ENCODE peak calls at places on chromosomes 13 and 19, in six cellular contexts. One of them, this sample, is unnamed. For H3K4me1, the result is how much of the 10 kb centered on the place peaks cover.

GRCh38 chr19:28488006-28488405 is 724.9 kb downstream of the UQCRFS1 start:
- DNase-seq in tibial artery: no peak
- DNase-seq in suprapubic skin: no peak
- DNase-seq in adrenal gland: no peak
- DNase-seq in IMR-90: no peak
- DNase-seq in ascending aorta: no peak
- DNase-seq in this sample: no peak

GRCh38 chr13:84400711-84401110 is 518.4 kb upstream of the SLITRK1 start:
- DNase-seq in IMR-90: peak
- DNase-seq in suprapubic skin: no peak
- DNase-seq in ascending aorta: no peak
- DNase-seq in tibial artery: no peak
- DNase-seq in adrenal gland: no peak
- DNase-seq in this sample: no peak

GRCh38 chr13:29918845-29919244 is 68.4 kb upstream of the UBL3 start:
- DNase-seq in suprapubic skin: no peak
- DNase-seq in tibial artery: no peak
- DNase-seq in IMR-90: peak
- DNase-seq in ascending aorta: no peak
- DNase-seq in adrenal gland: no peak
- DNase-seq in this sample: no peak

GRCh38 chr13:27952931-27953670 is 16.0 kb downstream of the CDX2 start:
- DNase-seq in suprapubic skin: no peak
- DNase-seq in tibial artery: no peak
- DNase-seq in adrenal gland: no peak
- DNase-seq in ascending aorta: no peak
- DNase-seq in IMR-90: no peak
- DNase-seq in this sample: no peak

GRCh38 chr19:17985037-17985818 is 18.3 kb downstream of the KCNN1 start:
- DNase-seq in adrenal gland: no peak
- DNase-seq in suprapubic skin: no peak
- DNase-seq in IMR-90: no peak
- DNase-seq in tibial artery: no peak
- DNase-seq in ascending aorta: no peak
- DNase-seq in this sample: no peak

GRCh38 chr13:33017410-33017929 is 1.2 kb downstream of the KL start:
- DNase-seq in suprapubic skin: no peak
- DNase-seq in IMR-90: peak
- DNase-seq in adrenal gland: no peak
- DNase-seq in ascending aorta: no peak
- DNase-seq in tibial artery: peak
- DNase-seq in this sample: peak

GRCh38 chr13:24251525-24251924 is 57.9 kb upstream of the C1QTNF9 start:
- DNase-seq in tibial artery: no peak
- DNase-seq in adrenal gland: no peak
- DNase-seq in IMR-90: no peak
- DNase-seq in ascending aorta: no peak
- DNase-seq in suprapubic skin: no peak
- DNase-seq in this sample: no peak

GRCh38 chr13:66660013-66660804 is 569.9 kb downstream of the PCDH9 start:
- DNase-seq in suprapubic skin: no peak
- DNase-seq in tibial artery: no peak
- DNase-seq in IMR-90: peak
- DNase-seq in ascending aorta: no peak
- DNase-seq in adrenal gland: no peak
- DNase-seq in this sample: no peak

GRCh38 chr13:76245216-76245615 is 609.1 kb downstream of the LMO7 start:
- DNase-seq in adrenal gland: no peak
- DNase-seq in tibial artery: no peak
- DNase-seq in suprapubic skin: no peak
- DNase-seq in IMR-90: no peak
- DNase-seq in ascending aorta: no peak
- DNase-seq in this sample: no peak

GRCh38 chr13:43473437-43473836 is 313.3 kb downstream of the ENOX1 start:
- DNase-seq in ascending aorta: no peak
- DNase-seq in suprapubic skin: no peak
- DNase-seq in tibial artery: no peak
- DNase-seq in IMR-90: no peak
- DNase-seq in adrenal gland: no peak
- DNase-seq in this sample: no peak

GRCh38 chr19:44190020-44190419 is 22.3 kb upstream of the ZNF227 start:
- DNase-seq in suprapubic skin: no peak
- DNase-seq in IMR-90: no peak
- DNase-seq in tibial artery: no peak
- DNase-seq in ascending aorta: no peak
- DNase-seq in adrenal gland: no peak
- DNase-seq in this sample: no peak

GRCh38 chr19:35673121-35673804 is 6.9 kb downstream of the UPK1A start:
- DNase-seq in ascending aorta: no peak
- DNase-seq in tibial artery: no peak
- DNase-seq in suprapubic skin: no peak
- DNase-seq in adrenal gland: peak
- DNase-seq in IMR-90: peak
- DNase-seq in this sample: peak

GRCh38 chr19:35562336-35562735 is 1.1 kb downstream of the ATP4A start:
- DNase-seq in suprapubic skin: peak
- DNase-seq in IMR-90: no peak
- DNase-seq in tibial artery: no peak
- DNase-seq in adrenal gland: no peak
- DNase-seq in ascending aorta: no peak
- DNase-seq in this sample: no peak

GRCh38 chr19:46898731-46899130 is 37.9 kb downstream of the ARHGAP35 start:
- DNase-seq in adrenal gland: no peak
- DNase-seq in tibial artery: no peak
- DNase-seq in suprapubic skin: no peak
- DNase-seq in ascending aorta: no peak
- DNase-seq in IMR-90: peak
- DNase-seq in this sample: no peak

GRCh38 chr19:35332817-35333216 is 3.8 kb downstream of the CD22 start:
- DNase-seq in IMR-90: no peak
- DNase-seq in suprapubic skin: no peak
- DNase-seq in tibial artery: no peak
- DNase-seq in ascending aorta: no peak
- DNase-seq in adrenal gland: no peak
- DNase-seq in this sample: no peak

GRCh38 chr13:77345150-77345780 is 18.4 kb upstream of the MYCBP2 start:
- DNase-seq in ascending aorta: no peak
- DNase-seq in IMR-90: no peak
- DNase-seq in suprapubic skin: no peak
- DNase-seq in adrenal gland: no peak
- DNase-seq in tibial artery: no peak
- DNase-seq in this sample: no peak

GRCh38 chr13:96091932-96092253 is 2.0 kb downstream of the HS6ST3 start:
- DNase-seq in ascending aorta: no peak
- DNase-seq in adrenal gland: no peak
- DNase-seq in tibial artery: no peak
- DNase-seq in suprapubic skin: no peak
- DNase-seq in IMR-90: no peak
- DNase-seq in this sample: no peak

GRCh38 chr13:35765387-35765786 is 288.9 kb upstream of the MAB21L1 start:
- DNase-seq in IMR-90: no peak
- DNase-seq in ascending aorta: no peak
- DNase-seq in tibial artery: no peak
- DNase-seq in suprapubic skin: no peak
- DNase-seq in adrenal gland: no peak
- DNase-seq in this sample: no peak

GRCh38 chr13:56659041-56659471 is 481.7 kb upstream of the PRR20A start:
- DNase-seq in adrenal gland: no peak
- DNase-seq in suprapubic skin: peak
- DNase-seq in ascending aorta: no peak
- DNase-seq in tibial artery: no peak
- DNase-seq in IMR-90: no peak
- DNase-seq in this sample: no peak

GRCh38 chr19:35703343-35703742 is 1.0 kb upstream of the ZBTB32 start:
- DNase-seq in IMR-90: no peak
- DNase-seq in ascending aorta: no peak
- DNase-seq in tibial artery: no peak
- DNase-seq in adrenal gland: no peak
- DNase-seq in suprapubic skin: no peak
- DNase-seq in this sample: no peak

GRCh38 chr19:53432088-53432661 is 391 bp downstream of the ZNF761 start:
- DNase-seq in tibial artery: no peak
- DNase-seq in IMR-90: peak
- DNase-seq in adrenal gland: peak
- DNase-seq in ascending aorta: no peak
- DNase-seq in suprapubic skin: peak
- DNase-seq in this sample: peak

DNA sequence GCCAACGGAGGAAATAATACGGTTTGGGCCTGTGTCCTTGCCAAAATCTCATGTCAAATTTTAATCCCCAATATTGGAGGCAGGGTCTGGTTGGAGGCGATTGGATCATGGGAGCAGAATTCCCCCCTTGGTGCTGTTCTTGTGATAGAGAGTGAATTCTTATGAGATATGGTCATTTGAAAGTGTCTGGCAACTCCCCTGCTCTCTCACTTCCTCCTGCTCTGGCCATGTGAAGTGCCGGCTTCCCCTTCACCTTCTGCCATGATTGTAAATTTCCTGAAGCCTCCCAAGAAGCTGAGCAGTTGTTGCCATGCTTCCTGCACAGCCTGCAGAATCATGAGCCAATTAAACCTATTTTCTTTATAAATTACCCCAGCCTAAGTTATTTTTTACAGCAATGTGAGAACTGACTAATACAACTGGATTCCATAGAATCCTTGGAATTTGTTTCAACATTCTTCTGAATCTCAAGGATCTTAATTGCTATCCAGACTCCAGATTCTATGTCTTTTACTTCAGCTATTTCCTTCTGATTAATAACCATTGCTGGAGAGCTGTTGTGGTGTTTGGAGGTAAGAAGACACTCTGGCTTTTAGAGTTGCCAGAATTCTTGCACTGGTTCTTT is 328.1 kb downstream of the SLITRK5 start:
- DNase-seq in ascending aorta: no peak
- DNase-seq in adrenal gland: no peak
- DNase-seq in tibial artery: no peak
- DNase-seq in IMR-90: peak
- DNase-seq in suprapubic skin: no peak
- DNase-seq in this sample: no peak
- TF ChIP-seq CTCF in ascending aorta: no peak
- TF ChIP-seq CTCF in adrenal gland: no peak
- TF ChIP-seq CTCF in tibial artery: no peak
- TF ChIP-seq CTCF in IMR-90: no peak
- TF ChIP-seq CTCF in suprapubic skin: no peak
- TF ChIP-seq CTCF in this sample: no peak

DNA sequence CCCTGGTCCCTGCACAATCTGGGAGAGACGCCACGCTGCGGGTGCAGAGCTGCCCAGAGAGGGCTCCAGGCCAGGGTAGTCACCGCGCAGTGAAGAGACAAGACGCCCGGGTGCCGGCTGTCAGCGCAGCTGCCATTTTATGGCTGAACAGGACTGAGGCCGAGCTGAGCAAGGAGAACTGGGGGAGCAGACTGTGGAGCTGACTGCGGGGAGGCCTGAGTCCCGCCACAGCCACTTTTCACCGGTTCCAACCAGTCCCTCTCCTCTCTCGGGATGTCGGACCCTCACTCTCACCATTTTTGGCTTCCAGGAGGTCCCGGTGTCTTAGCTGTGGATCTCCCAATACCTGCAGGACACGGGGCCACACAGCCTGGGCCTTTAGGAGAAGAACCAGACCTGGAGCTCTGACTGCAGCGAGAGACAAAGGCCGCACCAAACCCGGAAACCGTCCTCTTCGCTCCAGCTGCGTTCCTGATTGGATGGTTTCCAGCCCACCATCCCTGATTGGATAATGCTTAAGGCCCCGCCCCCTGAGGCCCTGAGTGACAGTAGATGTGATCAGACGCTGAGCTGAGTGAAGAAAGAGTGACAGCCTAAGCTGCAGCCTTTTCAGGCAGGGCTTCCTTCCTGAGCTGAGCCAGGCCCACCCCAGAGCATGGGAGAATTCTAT is at the start of gene ZNF626:
- DNase-seq in IMR-90: peak
- DNase-seq in adrenal gland: peak
- DNase-seq in tibial artery: peak
- DNase-seq in ascending aorta: peak
- DNase-seq in suprapubic skin: peak
- DNase-seq in this sample: peak
- H3K4me3 ChIP-seq in IMR-90: peak
- H3K4me3 ChIP-seq in adrenal gland: peak
- H3K4me3 ChIP-seq in tibial artery: peak
- H3K4me3 ChIP-seq in ascending aorta: peak
- H3K4me3 ChIP-seq in suprapubic skin: peak
- H3K4me3 ChIP-seq in this sample: peak

GRCh38 chr19:1827566-1828278 is 15.6 kb upstream of the ATP8B3 start:
- DNase-seq in suprapubic skin: no peak
- DNase-seq in ascending aorta: no peak
- DNase-seq in adrenal gland: no peak
- DNase-seq in tibial artery: no peak
- DNase-seq in IMR-90: no peak
- DNase-seq in this sample: no peak

GRCh38 chr19:1824252-1824622 is 12.2 kb upstream of the ATP8B3 start:
- DNase-seq in IMR-90: no peak
- DNase-seq in tibial artery: no peak
- DNase-seq in ascending aorta: no peak
- DNase-seq in adrenal gland: peak
- DNase-seq in suprapubic skin: no peak
- DNase-seq in this sample: no peak

GRCh38 chr19:1825909-1826556 is 14.0 kb upstream of the ATP8B3 start:
- DNase-seq in IMR-90: peak
- DNase-seq in ascending aorta: no peak
- DNase-seq in tibial artery: peak
- DNase-seq in suprapubic skin: peak
- DNase-seq in adrenal gland: peak
- DNase-seq in this sample: no peak

GRCh38 chr19:1828279-1829238 is 16.5 kb upstream of the ATP8B3 start:
- DNase-seq in adrenal gland: no peak
- DNase-seq in IMR-90: no peak
- DNase-seq in ascending aorta: no peak
- DNase-seq in suprapubic skin: no peak
- DNase-seq in tibial artery: no peak
- DNase-seq in this sample: no peak

GRCh38 chr19:1826557-1827521 is 14.8 kb upstream of the ATP8B3 start:
- DNase-seq in IMR-90: no peak
- DNase-seq in tibial artery: no peak
- DNase-seq in suprapubic skin: no peak
- DNase-seq in adrenal gland: peak
- DNase-seq in ascending aorta: no peak
- DNase-seq in this sample: no peak
- H3K4me1 ChIP-seq in IMR-90: under half
- H3K4me1 ChIP-seq in tibial artery: under half
- H3K4me1 ChIP-seq in suprapubic skin: under half
- H3K4me1 ChIP-seq in adrenal gland: under half
- H3K4me1 ChIP-seq in ascending aorta: under half
- H3K4me1 ChIP-seq in this sample: under half

GRCh38 chr19:19224852-19225494 is 13.2 kb downstream of the NCAN start:
- DNase-seq in tibial artery: peak
- DNase-seq in adrenal gland: peak
- DNase-seq in IMR-90: peak
- DNase-seq in suprapubic skin: no peak
- DNase-seq in ascending aorta: no peak
- DNase-seq in this sample: no peak
- TF ChIP-seq CTCF in tibial artery: peak
- TF ChIP-seq CTCF in adrenal gland: peak
- TF ChIP-seq CTCF in IMR-90: peak
- TF ChIP-seq CTCF in suprapubic skin: no peak
- TF ChIP-seq CTCF in ascending aorta: peak
- TF ChIP-seq CTCF in this sample: no peak

This sample was measured in right atrium auricular region.